ENCODE peak calls at places on chromosomes 4 and X, in eight cellular contexts. One of them, this sample, is unnamed.

GRCh38 chr4:76301068-76301774 is 5.3 kb upstream of the STBD1 start:
- DNase-seq in stimulated activated CD8-positive, alpha-beta memory T cell treated with anti-CD3 and anti-CD28 coated beads, Interleukin-7, amount 100 ng/mL, for 24 hours: no peak
- DNase-seq in fibroblast of pulmonary artery: peak
- DNase-seq in stimulated activated CD4-positive, alpha-beta T cell treated with anti-CD3 and anti-CD28 coated beads, TNF-alpha, amount 100 ng/mL, for 24 hours: no peak
- DNase-seq in anterior cingulate cortex: no peak
- DNase-seq in M059J: peak
- DNase-seq in neural progenitor cell: no peak
- DNase-seq in COR-L47: no peak
- DNase-seq in this sample: peak

GRCh38 chr4:3823496-3824341 is 57.5 kb downstream of the ADRA2C start:
- DNase-seq in fibroblast of pulmonary artery: no peak
- DNase-seq in stimulated activated CD4-positive, alpha-beta T cell treated with anti-CD3 and anti-CD28 coated beads, TNF-alpha, amount 100 ng/mL, for 24 hours: no peak
- DNase-seq in M059J: no peak
- DNase-seq in anterior cingulate cortex: no peak
- DNase-seq in stimulated activated CD8-positive, alpha-beta memory T cell treated with anti-CD3 and anti-CD28 coated beads, Interleukin-7, amount 100 ng/mL, for 24 hours: no peak
- DNase-seq in COR-L47: no peak
- DNase-seq in neural progenitor cell: no peak
- DNase-seq in this sample: no peak

GRCh38 chrX:141176586-141177451 is at the start of gene LDOC1:
- DNase-seq in stimulated activated CD4-positive, alpha-beta T cell treated with anti-CD3 and anti-CD28 coated beads, TNF-alpha, amount 100 ng/mL, for 24 hours: peak
- DNase-seq in COR-L47: peak
- DNase-seq in fibroblast of pulmonary artery: peak
- DNase-seq in neural progenitor cell: peak
- DNase-seq in anterior cingulate cortex: peak
- DNase-seq in M059J: peak
- DNase-seq in stimulated activated CD8-positive, alpha-beta memory T cell treated with anti-CD3 and anti-CD28 coated beads, Interleukin-7, amount 100 ng/mL, for 24 hours: peak
- DNase-seq in this sample: peak

GRCh38 chr4:63851496-63851895 is 557.8 kb downstream of the TECRL start:
- DNase-seq in stimulated activated CD8-positive, alpha-beta memory T cell treated with anti-CD3 and anti-CD28 coated beads, Interleukin-7, amount 100 ng/mL, for 24 hours: no peak
- DNase-seq in neural progenitor cell: no peak
- DNase-seq in stimulated activated CD4-positive, alpha-beta T cell treated with anti-CD3 and anti-CD28 coated beads, TNF-alpha, amount 100 ng/mL, for 24 hours: no peak
- DNase-seq in COR-L47: no peak
- DNase-seq in fibroblast of pulmonary artery: no peak
- DNase-seq in M059J: no peak
- DNase-seq in anterior cingulate cortex: no peak
- DNase-seq in this sample: no peak

GRCh38 chr4:156815717-156816319 is 155.8 kb downstream of the PDGFC start:
- DNase-seq in stimulated activated CD4-positive, alpha-beta T cell treated with anti-CD3 and anti-CD28 coated beads, TNF-alpha, amount 100 ng/mL, for 24 hours: no peak
- DNase-seq in stimulated activated CD8-positive, alpha-beta memory T cell treated with anti-CD3 and anti-CD28 coated beads, Interleukin-7, amount 100 ng/mL, for 24 hours: no peak
- DNase-seq in neural progenitor cell: no peak
- DNase-seq in COR-L47: peak
- DNase-seq in M059J: no peak
- DNase-seq in fibroblast of pulmonary artery: no peak
- DNase-seq in anterior cingulate cortex: no peak
- DNase-seq in this sample: no peak

GRCh38 chr4:3407171-3407771 is 34.5 kb upstream of the HGFAC start:
- DNase-seq in neural progenitor cell: no peak
- DNase-seq in COR-L47: no peak
- DNase-seq in stimulated activated CD4-positive, alpha-beta T cell treated with anti-CD3 and anti-CD28 coated beads, TNF-alpha, amount 100 ng/mL, for 24 hours: no peak
- DNase-seq in M059J: no peak
- DNase-seq in fibroblast of pulmonary artery: no peak
- DNase-seq in anterior cingulate cortex: no peak
- DNase-seq in stimulated activated CD8-positive, alpha-beta memory T cell treated with anti-CD3 and anti-CD28 coated beads, Interleukin-7, amount 100 ng/mL, for 24 hours: no peak
- DNase-seq in this sample: no peak

GRCh38 chr4:19005211-19005610 is 983.7 kb upstream of the LCORL start:
- DNase-seq in neural progenitor cell: no peak
- DNase-seq in COR-L47: no peak
- DNase-seq in M059J: no peak
- DNase-seq in anterior cingulate cortex: no peak
- DNase-seq in fibroblast of pulmonary artery: peak
- DNase-seq in stimulated activated CD8-positive, alpha-beta memory T cell treated with anti-CD3 and anti-CD28 coated beads, Interleukin-7, amount 100 ng/mL, for 24 hours: no peak
- DNase-seq in stimulated activated CD4-positive, alpha-beta T cell treated with anti-CD3 and anti-CD28 coated beads, TNF-alpha, amount 100 ng/mL, for 24 hours: no peak
- DNase-seq in this sample: no peak

GRCh38 chr4:55397024-55397520 is 1.3 kb downstream of the TMEM165 start:
- DNase-seq in neural progenitor cell: no peak
- DNase-seq in stimulated activated CD8-positive, alpha-beta memory T cell treated with anti-CD3 and anti-CD28 coated beads, Interleukin-7, amount 100 ng/mL, for 24 hours: no peak
- DNase-seq in stimulated activated CD4-positive, alpha-beta T cell treated with anti-CD3 and anti-CD28 coated beads, TNF-alpha, amount 100 ng/mL, for 24 hours: no peak
- DNase-seq in M059J: peak
- DNase-seq in anterior cingulate cortex: no peak
- DNase-seq in fibroblast of pulmonary artery: peak
- DNase-seq in COR-L47: no peak
- DNase-seq in this sample: no peak

GRCh38 chr4:187961961-187962360 is 33.6 kb upstream of the ZFP42 start:
- DNase-seq in fibroblast of pulmonary artery: no peak
- DNase-seq in stimulated activated CD4-positive, alpha-beta T cell treated with anti-CD3 and anti-CD28 coated beads, TNF-alpha, amount 100 ng/mL, for 24 hours: no peak
- DNase-seq in M059J: no peak
- DNase-seq in anterior cingulate cortex: no peak
- DNase-seq in stimulated activated CD8-positive, alpha-beta memory T cell treated with anti-CD3 and anti-CD28 coated beads, Interleukin-7, amount 100 ng/mL, for 24 hours: no peak
- DNase-seq in COR-L47: no peak
- DNase-seq in neural progenitor cell: no peak
- DNase-seq in this sample: no peak

GRCh38 chrX:96909291-96909690 is 25.6 kb downstream of the RPA4 start:
- DNase-seq in stimulated activated CD8-positive, alpha-beta memory T cell treated with anti-CD3 and anti-CD28 coated beads, Interleukin-7, amount 100 ng/mL, for 24 hours: no peak
- DNase-seq in anterior cingulate cortex: no peak
- DNase-seq in stimulated activated CD4-positive, alpha-beta T cell treated with anti-CD3 and anti-CD28 coated beads, TNF-alpha, amount 100 ng/mL, for 24 hours: no peak
- DNase-seq in COR-L47: no peak
- DNase-seq in M059J: no peak
- DNase-seq in fibroblast of pulmonary artery: peak
- DNase-seq in neural progenitor cell: no peak
- DNase-seq in this sample: no peak

GRCh38 chrX:34521563-34521962 is 135.5 kb downstream of the TMEM47 start:
- DNase-seq in neural progenitor cell: peak
- DNase-seq in stimulated activated CD8-positive, alpha-beta memory T cell treated with anti-CD3 and anti-CD28 coated beads, Interleukin-7, amount 100 ng/mL, for 24 hours: no peak
- DNase-seq in anterior cingulate cortex: no peak
- DNase-seq in stimulated activated CD4-positive, alpha-beta T cell treated with anti-CD3 and anti-CD28 coated beads, TNF-alpha, amount 100 ng/mL, for 24 hours: no peak
- DNase-seq in fibroblast of pulmonary artery: peak
- DNase-seq in COR-L47: no peak
- DNase-seq in M059J: peak
- DNase-seq in this sample: peak

GRCh38 chrX:11702965-11703631 is 37.4 kb upstream of the ARHGAP6 start:
- DNase-seq in COR-L47: no peak
- DNase-seq in stimulated activated CD4-positive, alpha-beta T cell treated with anti-CD3 and anti-CD28 coated beads, TNF-alpha, amount 100 ng/mL, for 24 hours: no peak
- DNase-seq in anterior cingulate cortex: no peak
- DNase-seq in stimulated activated CD8-positive, alpha-beta memory T cell treated with anti-CD3 and anti-CD28 coated beads, Interleukin-7, amount 100 ng/mL, for 24 hours: no peak
- DNase-seq in fibroblast of pulmonary artery: no peak
- DNase-seq in neural progenitor cell: no peak
- DNase-seq in M059J: no peak
- DNase-seq in this sample: no peak

This sample was measured in iPS-NIHi11.